ENCODE peak calls at places on chromosomes 13 and 19, in six cellular contexts. Q is HAP-1, B is endodermal cell, O is fibroblast of mammary gland, Y is body of pancreas, T is BE2C. L is an unnamed sample.

GRCh38 chr19:50496189-50497029 is 14.6 kb downstream of the JOSD2 start:
- DNase-seq in Q (no peak), B (peak), O (no peak), Y (peak), T (no peak), L (no peak)

GRCh38 chr13:108084840-108085239 is 130.5 kb downstream of the LIG4 start:
- DNase-seq in Q (no peak), B (no peak), O (no peak), Y (no peak), T (no peak), L (no peak)

GRCh38 chr13:62139597-62139996 is 723.9 kb upstream of the PCDH20 start:
- DNase-seq in Q (no peak), B (no peak), O (no peak), Y (no peak), T (no peak), L (no peak)

GRCh38 chr19:44905437-44906160 is at the start of gene APOE:
- DNase-seq in Q (peak), B (peak), O (no peak), Y (no peak), T (no peak), L (no peak)

GRCh38 chr13:108195146-108195545 is 20.2 kb downstream of the LIG4 start:
- DNase-seq in Q (no peak), B (no peak), O (peak), Y (no peak), T (no peak), L (no peak)

GRCh38 chr19:31351212-31352193 is 2.3 kb upstream of the TSHZ3 start:
- DNase-seq in Q (no peak), B (peak), O (peak), Y (peak), T (no peak), L (no peak)

GRCh38 chr13:49093376-49093775 is 117.7 kb downstream of the FNDC3A start:
- DNase-seq in Q (no peak), B (no peak), O (no peak), Y (no peak), T (no peak), L (no peak)

GRCh38 chr13:31051999-31052398 is 109.7 kb downstream of the HSPH1 start:
- DNase-seq in Q (no peak), B (peak), O (no peak), Y (no peak), T (no peak), L (no peak)

GRCh38 chr13:30079501-30079900 is 227.8 kb downstream of the KATNAL1 start:
- DNase-seq in Q (no peak), B (no peak), O (no peak), Y (no peak), T (no peak), L (no peak)

GRCh38 chr13:38566526-38566925 is 120.4 kb upstream of the FREM2 start:
- DNase-seq in Q (peak), B (no peak), O (no peak), Y (no peak), T (peak), L (no peak)

GRCh38 chr19:4425531-4425930 is 23.1 kb downstream of the CHAF1A start:
- DNase-seq in Q (no peak), B (no peak), O (peak), Y (no peak), T (no peak), L (no peak)

GRCh38 chr13:68304287-68304893 is 1074.3 kb upstream of the PCDH9 start:
- DNase-seq in Q (peak), B (no peak), O (peak), Y (no peak), T (peak), L (no peak)

GRCh38 chr13:63842102-63842501 is 2426.5 kb upstream of the PCDH20 start:
- DNase-seq in Q (no peak), B (no peak), O (no peak), Y (no peak), T (no peak), L (no peak)

GRCh38 chr13:30798776-30799625 is 63.7 kb downstream of the ALOX5AP start:
- DNase-seq in Q (no peak), B (no peak), O (no peak), Y (no peak), T (no peak), L (no peak)

GRCh38 chr19:40184273-40184672 is 7.0 kb upstream of the MAP3K10 start:
- DNase-seq in Q (no peak), B (no peak), O (no peak), Y (no peak), T (no peak), L (no peak)

GRCh38 chr19:49809155-49809986 is 3.7 kb downstream of the FUZ start:
- DNase-seq in Q (no peak), B (peak), O (no peak), Y (peak), T (peak), L (peak)

GRCh38 chr13:99429670-99430069 is 71.6 kb upstream of the TM9SF2 start:
- DNase-seq in Q (no peak), B (peak), O (no peak), Y (no peak), T (no peak), L (no peak)

GRCh38 chr13:97856001-97856675 is 97.3 kb upstream of the IPO5 start:
- DNase-seq in Q (peak), B (peak), O (peak), Y (peak), T (peak), L (peak)

GRCh38 chr13:97567510-97568243 is 133.7 kb downstream of the RAP2A start:
- DNase-seq in Q (no peak), B (peak), O (peak), Y (peak), T (no peak), L (peak)

GRCh38 chr13:99256709-99257108 is 1.5 kb downstream of the GPR18 start:
- DNase-seq in Q (no peak), B (no peak), O (peak), Y (no peak), T (no peak), L (no peak)

GRCh38 chr13:111919286-111919685 is 147.7 kb upstream of the SOX1 start:
- DNase-seq in Q (no peak), B (peak), O (no peak), Y (no peak), T (no peak), L (no peak)

GRCh38 chr13:109874921-109875454 is 88.6 kb upstream of the IRS2 start:
- DNase-seq in Q (no peak), B (no peak), O (peak), Y (no peak), T (no peak), L (no peak)

GRCh38 chr19:45876411-45877197 is 9.3 kb downstream of the IRF2BP1 start:
- DNase-seq in Q (no peak), B (peak), O (no peak), Y (peak), T (no peak), L (no peak)

GRCh38 chr13:95749545-95749944 is 72.6 kb downstream of the DNAJC3 start:
- DNase-seq in Q (no peak), B (no peak), O (no peak), Y (no peak), T (no peak), L (no peak)

GRCh38 chr13:37289212-37289935 is 183.9 kb upstream of the CSNK1A1L start:
- DNase-seq in Q (no peak), B (no peak), O (no peak), Y (no peak), T (no peak), L (no peak)

GRCh38 chr19:49255674-49256073 is 69.3 kb downstream of the SLC6A16 start:
- DNase-seq in Q (no peak), B (no peak), O (no peak), Y (no peak), T (no peak), L (no peak)

GRCh38 chr19:28964500-28964899 is 248.5 kb downstream of the UQCRFS1 start:
- DNase-seq in Q (no peak), B (peak), O (no peak), Y (no peak), T (no peak), L (no peak)

GRCh38 chr13:33367931-33368330 is 82.4 kb upstream of the STARD13 start:
- DNase-seq in Q (no peak), B (no peak), O (peak), Y (no peak), T (no peak), L (no peak)

GRCh38 chr19:13843104-13843921 is 33.6 kb upstream of the NANOS3 start:
- DNase-seq in Q (peak), B (peak), O (no peak), Y (peak), T (peak), L (peak)

GRCh38 chr13:97015661-97016350 is 21.5 kb upstream of the OXGR1 start:
- DNase-seq in Q (no peak), B (no peak), O (no peak), Y (no peak), T (no peak), L (no peak)

GRCh38 chr13:30927595-30927994 is 4.9 kb upstream of the TEX26 start:
- DNase-seq in Q (no peak), B (no peak), O (peak), Y (no peak), T (no peak), L (no peak)

GRCh38 chr19:39052846-39053245 is 20.5 kb upstream of the FBXO27 start:
- DNase-seq in Q (no peak), B (no peak), O (no peak), Y (no peak), T (no peak), L (no peak)

GRCh38 chr19:34669305-34669704 is 7.7 kb downstream of the SCGB2B2 start:
- DNase-seq in Q (no peak), B (no peak), O (no peak), Y (peak), T (no peak), L (no peak)

GRCh38 chr19:34664870-34665269 is 12.1 kb downstream of the SCGB2B2 start:
- DNase-seq in Q (no peak), B (no peak), O (no peak), Y (no peak), T (no peak), L (no peak)

GRCh38 chr19:34666958-34667265 is 10.0 kb downstream of the SCGB2B2 start:
- DNase-seq in Q (no peak), B (no peak), O (no peak), Y (no peak), T (no peak), L (no peak)

GRCh38 chr19:34666200-34666957 is 10.6 kb downstream of the SCGB2B2 start:
- DNase-seq in Q (no peak), B (no peak), O (no peak), Y (no peak), T (no peak), L (no peak)

GRCh38 chr19:34667349-34668076 is 9.4 kb downstream of the SCGB2B2 start:
- DNase-seq in Q (no peak), B (no peak), O (peak), Y (peak), T (no peak), L (no peak)
- H3K4me3 ChIP-seq in Q (no peak), B (no peak), O (no peak), Y (no peak), T (peak), L (no peak)

GRCh38 chr13:77715233-77715891 is 17.9 kb downstream of the SLAIN1 start:
- DNase-seq in Q (no peak), B (no peak), O (no peak), Y (no peak), T (no peak), L (no peak)
- H3K4me3 ChIP-seq in Q (no peak), B (no peak), O (no peak), Y (no peak), T (no peak), L (no peak)

GRCh38 chr13:40207110-40207478 is 459.3 kb downstream of the FOXO1 start:
- DNase-seq in Q (no peak), B (no peak), O (no peak), Y (no peak), T (no peak), L (no peak)
- H3K4me3 ChIP-seq in Q (no peak), B (no peak), O (no peak), Y (no peak), T (no peak), L (no peak)

DNA sequence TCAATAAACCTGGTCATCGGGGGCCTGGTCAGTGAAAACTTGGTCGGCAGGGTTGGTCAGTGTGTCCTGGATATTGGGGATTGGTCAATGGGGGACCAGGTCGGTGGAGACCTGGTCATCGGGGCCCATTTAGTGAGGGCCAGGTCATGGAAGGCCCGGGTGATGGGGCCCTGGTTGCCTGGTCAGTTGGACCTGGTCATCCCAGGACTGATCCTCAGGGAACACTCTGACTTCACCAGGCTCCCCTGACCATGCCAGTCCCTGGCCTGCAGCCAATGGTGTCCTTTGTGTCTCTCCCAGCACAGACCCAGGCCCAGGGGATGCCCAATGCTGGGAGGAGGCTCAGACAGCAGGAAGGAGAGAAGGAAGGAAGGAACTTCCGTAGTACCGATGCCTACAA is 42.1 kb upstream of the TPM4 start:
- DNase-seq in Q (no peak), B (no peak), O (no peak), Y (no peak), T (no peak), L (no peak)
- H3K4me3 ChIP-seq in Q (no peak), B (no peak), O (no peak), Y (no peak), T (no peak), L (no peak)

GRCh38 chr19:1748115-1748702 is 5.1 kb upstream of the ONECUT3 start:
- DNase-seq in Q (no peak), B (no peak), O (no peak), Y (no peak), T (no peak), L (no peak)
- H3K4me3 ChIP-seq in Q (no peak), B (no peak), O (no peak), Y (no peak), T (no peak), L (no peak)

DNA sequence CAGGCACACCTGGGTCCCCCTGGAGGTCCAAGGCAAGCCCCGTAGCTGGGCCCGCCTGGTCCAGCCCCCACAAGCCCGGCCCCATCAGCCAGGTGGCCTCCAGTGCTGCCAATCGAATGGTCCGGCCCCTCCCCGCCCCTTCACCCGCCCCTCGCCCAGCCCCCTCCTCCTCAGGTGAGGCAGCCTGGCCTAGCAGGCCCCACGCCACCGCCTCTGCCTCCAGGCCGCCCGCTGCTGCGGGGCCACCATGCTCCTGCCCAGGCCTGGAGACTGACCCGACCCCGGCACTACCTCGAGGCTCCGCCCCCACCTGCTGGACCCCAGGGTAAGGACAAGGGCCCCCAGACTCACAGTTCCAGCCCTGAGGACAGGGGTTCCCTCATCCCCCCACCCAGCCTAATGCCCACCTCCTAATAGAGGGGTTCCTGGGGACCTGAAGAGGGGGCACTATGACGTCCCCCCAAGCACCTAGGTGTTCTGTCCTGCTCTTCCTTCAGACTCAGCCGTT is at the start of gene HPN:
- DNase-seq in Q (no peak), B (peak), O (no peak), Y (peak), T (no peak), L (peak)
- H3K4me3 ChIP-seq in Q (no peak), B (peak), O (no peak), Y (peak), T (no peak), L (peak)

GRCh38 chr19:18594824-18595373 is 6.3 kb downstream of the REX1BD start:
- DNase-seq in Q (no peak), B (peak), O (no peak), Y (no peak), T (peak), L (no peak)
- H3K4me3 ChIP-seq in Q (peak), B (peak), O (peak), Y (no peak), T (peak), L (no peak)

DNA sequence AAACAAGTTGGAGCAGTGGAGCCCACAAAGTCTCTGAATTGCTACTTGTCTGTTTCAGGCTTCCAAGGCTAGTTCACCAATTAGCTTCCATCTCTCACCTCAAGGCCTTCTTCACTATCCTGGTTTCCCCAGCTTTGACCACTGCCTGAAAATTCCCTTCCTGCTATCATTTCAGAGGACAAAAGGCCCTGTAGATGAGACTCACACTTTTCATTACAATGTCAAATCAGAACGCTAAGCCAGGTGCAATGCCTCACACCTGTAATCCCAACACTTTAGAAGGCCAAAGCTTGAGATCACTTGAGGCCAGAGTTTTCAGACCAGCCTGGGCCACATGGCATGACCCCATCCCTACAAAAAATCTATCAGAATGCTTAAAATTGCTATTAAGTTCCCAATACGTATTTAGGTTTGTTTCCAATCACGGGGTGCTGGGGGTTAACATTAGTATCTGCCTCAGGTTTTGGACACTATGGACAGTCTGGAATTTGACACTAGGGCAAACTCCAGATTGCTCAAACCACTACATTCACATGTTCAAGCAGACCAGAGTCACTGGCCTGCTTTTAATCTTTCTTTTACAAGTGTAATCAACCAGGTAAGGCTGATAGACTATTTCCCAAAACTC is 5.5 kb downstream of the TPT1 start:
- DNase-seq in Q (no peak), B (no peak), O (no peak), Y (no peak), T (no peak), L (no peak)
- H3K4me3 ChIP-seq in Q (no peak), B (no peak), O (no peak), Y (no peak), T (no peak), L (no peak)

DNA sequence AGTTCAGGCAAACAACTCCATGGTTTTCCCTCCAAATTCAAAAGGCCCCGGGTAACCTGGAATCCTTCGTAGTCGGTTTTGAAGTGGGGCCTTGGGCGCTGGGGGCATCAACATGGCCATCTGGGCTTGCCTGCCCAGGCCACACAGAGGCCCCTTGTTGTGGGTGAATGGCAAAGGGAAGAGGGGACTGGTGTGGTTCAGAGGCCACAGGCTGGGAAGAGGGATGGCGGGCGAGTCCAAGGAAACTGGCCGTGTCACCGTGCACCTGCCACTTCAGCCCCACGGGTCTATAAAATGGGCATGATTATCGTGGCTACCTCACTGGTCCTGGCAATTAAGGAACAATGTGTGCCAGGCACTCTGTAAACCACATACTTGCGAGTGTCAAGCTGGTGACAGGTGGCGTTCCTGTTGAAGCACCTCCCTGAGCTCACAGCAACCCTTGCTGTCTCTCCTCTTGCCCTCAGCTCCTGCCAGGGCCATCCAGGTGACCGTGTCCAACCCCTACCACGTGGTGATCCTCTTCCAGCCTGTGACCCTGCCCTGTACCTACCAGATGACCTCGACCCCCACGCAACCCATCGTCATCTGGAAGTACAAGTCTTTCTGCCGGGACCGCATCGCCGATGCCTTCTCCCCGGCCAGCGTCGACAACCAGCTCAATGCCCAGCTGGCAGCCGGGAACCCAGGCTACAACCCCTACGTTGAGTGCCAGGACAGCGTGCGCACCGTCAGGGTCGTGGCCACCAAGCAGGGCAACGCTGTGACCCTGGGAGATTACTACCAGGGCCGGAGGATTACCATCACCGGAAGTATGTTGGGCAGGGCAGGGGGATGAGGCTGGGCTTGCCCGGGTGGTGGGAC is 1.3 kb downstream of the LSR start:
- DNase-seq in Q (no peak), B (peak), O (no peak), Y (no peak), T (no peak), L (peak)
- H3K4me3 ChIP-seq in Q (peak), B (peak), O (no peak), Y (no peak), T (no peak), L (peak)

DNA sequence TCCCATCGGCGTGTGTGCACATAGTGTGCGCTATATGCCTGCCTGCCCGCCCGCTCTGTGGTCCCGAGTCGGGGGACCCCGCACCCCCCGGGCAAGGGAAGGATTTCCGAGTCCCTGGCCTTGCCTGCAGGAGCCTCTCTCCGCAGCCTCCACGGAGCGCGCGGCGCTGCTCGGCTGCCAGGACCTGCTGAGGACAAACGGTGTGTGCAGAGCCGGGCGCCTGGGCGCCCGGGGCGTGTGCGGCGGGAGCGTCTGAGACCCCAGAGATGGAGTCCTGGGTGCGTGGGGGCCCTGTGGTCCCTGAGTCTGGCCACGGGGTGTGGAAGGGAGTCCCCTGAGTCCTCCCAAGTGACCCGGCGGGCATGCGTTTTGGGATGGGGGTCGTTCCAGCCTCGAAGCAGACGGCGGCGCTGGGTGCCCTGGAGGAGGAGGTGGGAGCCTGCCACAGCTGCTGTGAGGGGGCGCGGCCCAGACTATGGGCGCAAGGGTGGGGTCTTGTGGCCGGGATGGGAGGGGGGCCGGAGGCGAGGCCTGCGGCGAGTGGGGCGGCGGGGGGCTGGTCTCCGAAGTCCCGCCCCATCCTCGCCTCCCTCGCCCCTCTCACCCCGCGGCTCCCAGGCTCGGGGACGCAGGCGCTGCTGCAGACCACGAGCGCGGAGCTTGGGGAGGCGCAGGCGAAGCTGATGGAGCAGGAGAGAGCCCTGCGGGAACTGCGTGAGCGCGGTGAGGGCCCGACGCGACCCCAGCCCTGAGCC is 25.3 kb downstream of the CLEC4M start:
- DNase-seq in Q (no peak), B (peak), O (no peak), Y (no peak), T (no peak), L (no peak)
- H3K4me3 ChIP-seq in Q (no peak), B (no peak), O (no peak), Y (no peak), T (no peak), L (no peak)

L was measured in lung.